ENCODE peak calls at places on chromosomes 12 and 14, in six cellular contexts. X is HepG2, D is H1, I is GM12891, Z is K562, N is GM12878. T is an unnamed sample.
A peak's percentile ranks its signal among the peaks of the same experiment; 100 is the strongest.

GRCh38 chr14:88631091-88631490 is 68.3 kb downstream of the ZC3H14 start:
- DNase-seq in X (no peak), D (no peak), I (no peak), Z (no peak), N (no peak), T (no peak)

GRCh38 chr12:118536306-118536900 is 160.0 kb downstream of the SUDS3 start:
- DNase-seq in X (no peak), D (no peak), I (no peak), Z (no peak), N (no peak), T (no peak)

GRCh38 chr12:30417697-30418231 is 277.9 kb downstream of the IPO8 start:
- DNase-seq in X (no peak), D (no peak), I (no peak), Z (no peak), N (no peak), T (no peak)

GRCh38 chr14:101018561-101019290 is 115.2 kb upstream of the RTL1 start:
- DNase-seq in X (no peak), D (peak; percentile 1), I (no peak), Z (no peak), N (no peak), T (no peak)

GRCh38 chr12:229441-230191 is 15.7 kb upstream of the SLC6A12 start:
- DNase-seq in X (no peak), D (no peak), I (no peak), Z (no peak), N (no peak), T (no peak)

GRCh38 chr14:74502236-74503019 is 8.9 kb downstream of the ISCA2 start:
- DNase-seq in X (peak; percentile 50), D (no peak), I (no peak), Z (peak; percentile 27), N (no peak), T (no peak)

GRCh38 chr12:522692-523378 is 63.1 kb downstream of the B4GALNT3 start:
- DNase-seq in X (no peak), D (no peak), I (no peak), Z (no peak), N (no peak), T (no peak)

GRCh38 chr14:48622980-48623379 is 947.6 kb upstream of the MDGA2 start:
- DNase-seq in X (no peak), D (no peak), I (no peak), Z (no peak), N (no peak), T (no peak)

GRCh38 chr14:34425095-34425851 is 36.8 kb downstream of the SPTSSA start:
- DNase-seq in X (peak; percentile 32), D (no peak), I (no peak), Z (no peak), N (no peak), T (no peak)

GRCh38 chr12:22658214-22658613 is 33.2 kb downstream of the ETNK1 start:
- DNase-seq in X (no peak), D (no peak), I (no peak), Z (no peak), N (no peak), T (no peak)

GRCh38 chr12:109538191-109538863 is 35.0 kb downstream of the MMAB start:
- DNase-seq in X (no peak), D (no peak), I (no peak), Z (no peak), N (no peak), T (no peak)

GRCh38 chr12:94570161-94570560 is 80.2 kb downstream of the TMCC3 start:
- DNase-seq in X (no peak), D (no peak), I (no peak), Z (no peak), N (no peak), T (no peak)

GRCh38 chr12:69623970-69624369 is 13.3 kb upstream of the LRRC10 start:
- DNase-seq in X (no peak), D (no peak), I (no peak), Z (peak; percentile 93), N (no peak), T (no peak)

GRCh38 chr12:55746147-55746912 is 3.4 kb downstream of the GDF11 start:
- DNase-seq in X (no peak), D (no peak), I (no peak), Z (no peak), N (no peak), T (no peak)

GRCh38 chr14:59969319-59969718 is 49.4 kb downstream of the LRRC9 start:
- DNase-seq in X (peak; percentile 14), D (no peak), I (no peak), Z (no peak), N (no peak), T (no peak)

GRCh38 chr12:89247962-89248361 is 104.3 kb downstream of the DUSP6 start:
- DNase-seq in X (no peak), D (no peak), I (no peak), Z (no peak), N (no peak), T (no peak)

GRCh38 chr12:124556896-124557501 is 10.4 kb downstream of the NCOR2 start:
- DNase-seq in X (no peak), D (no peak), I (no peak), Z (no peak), N (no peak), T (no peak)

GRCh38 chr12:52817699-52818238 is 3.9 kb upstream of the KRT4 start:
- DNase-seq in X (no peak), D (no peak), I (no peak), Z (no peak), N (no peak), T (no peak)

GRCh38 chr12:115623764-115624334 is 653.6 kb downstream of the MED13L start:
- DNase-seq in X (no peak), D (peak; percentile 61), I (no peak), Z (no peak), N (no peak), T (no peak)

GRCh38 chr12:2793561-2793960 is 1.2 kb upstream of the FKBP4 start:
- DNase-seq in X (no peak), D (no peak), I (no peak), Z (no peak), N (no peak), T (no peak)

GRCh38 chr12:47705239-47705570 is 625 bp downstream of the RPAP3 start:
- DNase-seq in X (no peak), D (no peak), I (no peak), Z (no peak), N (no peak), T (no peak)

GRCh38 chr12:75660107-75660530 is 148.7 kb upstream of the KRR1 start:
- DNase-seq in X (no peak), D (no peak), I (no peak), Z (no peak), N (no peak), T (no peak)

GRCh38 chr12:33825442-33825841 is 196.9 kb upstream of the ALG10 start:
- DNase-seq in X (no peak), D (no peak), I (no peak), Z (no peak), N (no peak), T (no peak)

GRCh38 chr12:57545809-57546437 is 1.1 kb downstream of the DCTN2 start:
- DNase-seq in X (peak; percentile 40), D (no peak), I (no peak), Z (peak; percentile 51), N (no peak), T (no peak)

GRCh38 chr12:119876761-119877638 is at the start of gene CIT:
- DNase-seq in X (peak; percentile 95), D (peak; percentile 95), I (peak; percentile 91), Z (peak; percentile 98), N (peak; percentile 81), T (peak; percentile 85)
- TF ChIP-seq POLR2A in X (no peak), D (peak; percentile 91), I (no peak), Z (peak; percentile 85), N (peak; percentile 79), T (no peak)

GRCh38 chr12:7269273-7269672 is 34.6 kb upstream of the ACSM4 start:
- DNase-seq in X (no peak), D (no peak), I (no peak), Z (no peak), N (no peak), T (no peak)
- TF ChIP-seq TAF1 in X (no peak), D (no peak), I (no peak), Z (no peak), N (no peak), T (no peak)

DNA sequence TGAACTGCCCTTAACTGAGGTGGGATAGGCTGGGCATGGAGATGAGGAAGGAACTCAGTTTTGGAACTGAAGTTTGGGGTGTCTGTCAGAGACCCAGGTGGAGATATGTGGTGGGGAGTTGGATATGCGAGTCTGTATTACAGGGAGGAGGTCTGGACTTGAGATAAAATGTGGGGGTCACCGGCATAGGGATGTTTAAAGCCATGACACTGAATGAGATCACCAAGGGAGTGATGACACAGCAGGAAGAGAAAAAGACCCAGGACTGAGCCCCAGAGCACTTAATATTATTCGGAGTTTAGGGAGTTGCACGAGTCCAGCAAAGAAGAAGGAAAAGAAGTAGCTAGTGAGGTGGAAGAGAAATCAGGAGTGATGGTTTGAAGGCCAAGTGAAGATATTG is 4.0 kb upstream of the OASL start:
- DNase-seq in X (no peak), D (no peak), I (no peak), Z (no peak), N (no peak), T (no peak)
- TF ChIP-seq POLR2AphosphoS5 in X (no peak), D (no peak), I (no peak), Z (no peak), N (no peak), T (no peak)

GRCh38 chr12:93380480-93381121 is 2.9 kb downstream of the NUDT4 start:
- DNase-seq in X (peak; percentile 43), D (no peak), I (no peak), Z (no peak), N (no peak), T (no peak)
- TF ChIP-seq POLR2A in X (no peak), D (no peak), I (no peak), Z (no peak), N (no peak), T (no peak)

GRCh38 chr14:85118274-85118673 is 411.7 kb upstream of the FLRT2 start:
- DNase-seq in X (no peak), D (no peak), I (no peak), Z (no peak), N (no peak), T (no peak)

GRCh38 chr14:85124896-85125295 is 405.0 kb upstream of the FLRT2 start:
- DNase-seq in X (no peak), D (no peak), I (no peak), Z (no peak), N (no peak), T (no peak)

GRCh38 chr14:85125331-85125730 is 404.6 kb upstream of the FLRT2 start:
- DNase-seq in X (no peak), D (no peak), I (no peak), Z (no peak), N (no peak), T (no peak)

DNA sequence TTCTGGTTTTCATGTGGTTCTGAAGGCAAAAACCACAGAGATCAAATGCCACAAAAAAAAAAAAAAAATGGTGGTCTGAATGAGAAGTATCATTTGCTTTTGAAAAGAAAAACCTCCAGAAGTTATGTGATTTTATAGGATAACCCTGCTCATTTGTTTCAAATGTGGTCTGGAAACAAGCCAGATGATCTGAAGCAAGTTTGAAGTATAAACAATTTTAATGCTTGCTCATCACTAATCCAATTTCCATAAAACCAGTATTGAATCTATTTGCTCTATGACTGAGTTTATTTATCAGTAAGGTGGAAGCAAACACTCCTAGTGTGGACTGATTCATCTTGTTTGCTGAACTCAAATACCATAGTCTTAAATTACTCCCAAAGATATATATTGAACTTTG is 407.3 kb upstream of the FLRT2 start:
- DNase-seq in X (no peak), D (no peak), I (no peak), Z (no peak), N (no peak), T (no peak)
- TF ChIP-seq TAF1 in X (no peak), D (no peak), I (no peak), Z (no peak), N (no peak), T (no peak)

T was measured in GM12892.